ENCODE peak calls at places on chromosomes 6 and 20, in four cellular contexts. Y, C, R and I are unnamed samples.

GRCh38 chr6:68032217-68032616 is 602.9 kb upstream of the ADGRB3 start:
- DNase-seq in Y (no peak), C (no peak), R (no peak), I (no peak)

GRCh38 chr6:129497591-129498555 is 212.1 kb downstream of the ARHGAP18 start:
- DNase-seq in Y (no peak), C (no peak), R (no peak), I (peak; percentile 54)

GRCh38 chr20:59770270-59770669 is 163.2 kb downstream of the SYCP2 start:
- DNase-seq in Y (no peak), C (no peak), R (no peak), I (no peak)

GRCh38 chr20:20594171-20594530 is 118.3 kb downstream of the RALGAPA2 start:
- DNase-seq in Y (no peak), C (no peak), R (no peak), I (no peak)

GRCh38 chr6:151916680-151917164 is 109.2 kb downstream of the ESR1 start:
- DNase-seq in Y (no peak), C (no peak), R (no peak), I (peak; percentile 66)

GRCh38 chr20:32485126-32485769 is 99.9 kb downstream of the NOL4L start:
- DNase-seq in Y (peak; percentile 87), C (peak; percentile 79), R (no peak), I (no peak)

GRCh38 chr20:43749734-43750294 is 23.0 kb upstream of the GTSF1L start:
- DNase-seq in Y (peak; percentile 86), C (peak; percentile 89), R (no peak), I (no peak)

GRCh38 chr6:35539223-35539622 is 26.5 kb upstream of the TULP1 start:
- DNase-seq in Y (no peak), C (no peak), R (no peak), I (no peak)

GRCh38 chr6:151502499-151502898 is 8.7 kb downstream of the CCDC170 start:
- DNase-seq in Y (no peak), C (no peak), R (no peak), I (no peak)

GRCh38 chr6:30834643-30835042 is 49.7 kb upstream of the DDR1 start:
- DNase-seq in Y (no peak), C (no peak), R (no peak), I (no peak)

GRCh38 chr6:168192195-168192900 is 113.3 kb upstream of the FRMD1 start:
- DNase-seq in Y (no peak), C (no peak), R (no peak), I (no peak)

GRCh38 chr6:71123051-71123450 is 165.6 kb upstream of the OGFRL1 start:
- DNase-seq in Y (no peak), C (no peak), R (no peak), I (no peak)

GRCh38 chr6:16974387-16974673 is 127.5 kb upstream of the STMND1 start:
- DNase-seq in Y (no peak), C (no peak), R (no peak), I (no peak)

GRCh38 chr6:104014133-104014532 is 845.6 kb downstream of the HACE1 start:
- DNase-seq in Y (no peak), C (no peak), R (no peak), I (no peak)

GRCh38 chr20:15942130-15942529 is 631.1 kb downstream of the KIF16B start:
- DNase-seq in Y (no peak), C (no peak), R (no peak), I (no peak)

GRCh38 chr6:31393932-31394331 is 9.5 kb upstream of the MICA start:
- DNase-seq in Y (no peak), C (no peak), R (no peak), I (no peak)

GRCh38 chr6:324116-324728 is 31.9 kb downstream of the DUSP22 start:
- DNase-seq in Y (no peak), C (peak; percentile 46), R (no peak), I (no peak)

GRCh38 chr6:121485359-121485809 is 49.9 kb downstream of the GJA1 start:
- DNase-seq in Y (no peak), C (no peak), R (no peak), I (no peak)

GRCh38 chr6:125974214-125974866 is 12.0 kb upstream of the TRMT11 start:
- DNase-seq in Y (no peak), C (no peak), R (no peak), I (no peak)

GRCh38 chr6:84466521-84466920 is 239.1 kb upstream of the CEP162 start:
- DNase-seq in Y (peak; percentile 62), C (no peak), R (no peak), I (peak; percentile 77)

DNA sequence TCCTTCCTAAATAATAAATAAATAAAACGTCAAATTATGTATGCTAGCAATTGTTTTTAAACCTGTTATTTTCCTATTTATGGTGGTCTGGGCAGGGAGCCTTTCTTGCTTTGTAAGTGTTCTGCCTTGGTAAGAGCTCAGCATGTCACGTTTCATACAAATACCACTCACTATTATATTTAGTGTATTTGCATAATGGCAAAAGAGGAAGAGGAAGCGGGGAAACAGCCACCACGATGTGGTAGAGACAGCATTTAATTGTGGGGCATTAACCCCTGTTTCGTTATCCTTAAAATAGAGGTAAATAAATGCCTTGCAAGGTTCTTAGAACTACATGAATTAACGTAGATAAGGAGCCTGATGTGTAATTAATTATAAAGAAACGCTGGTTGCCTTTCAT is 2.0 kb downstream of the ABRACL start:
- DNase-seq in Y (no peak), C (no peak), R (no peak), I (no peak)
- H3K4me3 ChIP-seq in Y (no peak overlapping the region), C (peak overlapping the region; percentile 85), R (no peak overlapping the region), I (peak overlapping the region; percentile 89)

GRCh38 chr6:154500769-154501171 is 9.7 kb downstream of the CNKSR3 start:
- DNase-seq in Y (no peak), C (no peak), R (no peak), I (no peak)
- TF ChIP-seq CTCF in Y (peak; percentile 17), C (peak; percentile 23), R (peak; percentile 47), I (peak; percentile 63)

GRCh38 chr6:137870286-137870685 is 3.2 kb downstream of the TNFAIP3 start:
- DNase-seq in Y (no peak), C (no peak), R (no peak), I (no peak)

GRCh38 chr6:137872071-137872470 is 5.0 kb downstream of the TNFAIP3 start:
- DNase-seq in Y (no peak), C (no peak), R (no peak), I (no peak)

GRCh38 chr6:137870744-137871247 is 3.7 kb downstream of the TNFAIP3 start:
- DNase-seq in Y (no peak), C (no peak), R (no peak), I (no peak)

GRCh38 chr6:137869781-137870180 is 2.7 kb downstream of the TNFAIP3 start:
- DNase-seq in Y (no peak), C (no peak), R (no peak), I (no peak)

GRCh38 chr6:137871299-137871698 is 4.2 kb downstream of the TNFAIP3 start:
- DNase-seq in Y (no peak), C (no peak), R (no peak), I (no peak)
- H3K4me3 ChIP-seq in Y (no peak overlapping the region), C (peak overlapping the region; percentile 92), R (no peak overlapping the region), I (no peak overlapping the region)

GRCh38 chr6:101386982-101387381 is 6.5 kb upstream of the GRIK2 start:
- DNase-seq in Y (no peak), C (no peak), R (no peak), I (no peak)
- TF ChIP-seq CTCF in Y (no peak), C (no peak), R (peak; percentile 49), I (peak; percentile 50)